ENCODE peak calls at places on chromosome X, in four cellular contexts. A is cardiac fibroblast, Z is choroid plexus epithelial cell, N is psoas muscle. H is an unnamed sample.

GRCh38 chrX:45850197-45850774 is 649.6 kb upstream of the DIPK2B start:
- DNase-seq in A (no peak), Z (peak), N (no peak), H (peak)

GRCh38 chrX:121208563-121208962 is 161.2 kb downstream of the GLUD2 start:
- DNase-seq in A (no peak), Z (no peak), N (no peak), H (no peak)

GRCh38 chrX:33434256-33435092 is 223.1 kb upstream of the DMD start:
- DNase-seq in A (peak), Z (peak), N (no peak), H (peak)

GRCh38 chrX:9207142-9207541 is 173.2 kb upstream of the FAM9B start:
- DNase-seq in A (peak), Z (peak), N (no peak), H (no peak)

GRCh38 chrX:152637649-152638442 is at the start of gene GABRQ:
- DNase-seq in A (peak), Z (peak), N (no peak), H (peak)

GRCh38 chrX:53594354-53594753 is 92.2 kb downstream of the HUWE1 start:
- DNase-seq in A (peak), Z (peak), N (no peak), H (peak)

GRCh38 chrX:70527053-70527452 is 82.4 kb downstream of the DLG3 start:
- DNase-seq in A (no peak), Z (no peak), N (no peak), H (no peak)

GRCh38 chrX:44927398-44927797 is 54.4 kb downstream of the KDM6A start:
- DNase-seq in A (no peak), Z (no peak), N (no peak), H (no peak)

GRCh38 chrX:45401923-45402322 is 201.2 kb upstream of the DIPK2B start:
- DNase-seq in A (no peak), Z (no peak), N (no peak), H (no peak)

GRCh38 chrX:110514498-110514897 is 155.8 kb downstream of the RTL9 start:
- DNase-seq in A (no peak), Z (no peak), N (no peak), H (no peak)

GRCh38 chrX:18886005-18886343 is 97.9 kb downstream of the PHKA2 start:
- DNase-seq in A (no peak), Z (no peak), N (no peak), H (no peak)

GRCh38 chrX:149962859-149963757 is 24.8 kb upstream of the EOLA2 start:
- DNase-seq in A (peak), Z (peak), N (peak), H (peak)

GRCh38 chrX:118564498-118564897 is 68.9 kb downstream of the DOCK11 start:
- DNase-seq in A (no peak), Z (no peak), N (no peak), H (no peak)

GRCh38 chrX:15525664-15526416 is 25.2 kb downstream of the BMX start:
- DNase-seq in A (no peak), Z (no peak), N (no peak), H (no peak)

GRCh38 chrX:41005445-41005992 is 79.7 kb upstream of the USP9X start:
- DNase-seq in A (no peak), Z (no peak), N (no peak), H (no peak)

GRCh38 chrX:41009816-41010187 is 75.4 kb upstream of the USP9X start:
- DNase-seq in A (no peak), Z (no peak), N (no peak), H (no peak)

GRCh38 chrX:41014776-41015175 is 70.5 kb upstream of the USP9X start:
- DNase-seq in A (no peak), Z (no peak), N (no peak), H (no peak)

DNA sequence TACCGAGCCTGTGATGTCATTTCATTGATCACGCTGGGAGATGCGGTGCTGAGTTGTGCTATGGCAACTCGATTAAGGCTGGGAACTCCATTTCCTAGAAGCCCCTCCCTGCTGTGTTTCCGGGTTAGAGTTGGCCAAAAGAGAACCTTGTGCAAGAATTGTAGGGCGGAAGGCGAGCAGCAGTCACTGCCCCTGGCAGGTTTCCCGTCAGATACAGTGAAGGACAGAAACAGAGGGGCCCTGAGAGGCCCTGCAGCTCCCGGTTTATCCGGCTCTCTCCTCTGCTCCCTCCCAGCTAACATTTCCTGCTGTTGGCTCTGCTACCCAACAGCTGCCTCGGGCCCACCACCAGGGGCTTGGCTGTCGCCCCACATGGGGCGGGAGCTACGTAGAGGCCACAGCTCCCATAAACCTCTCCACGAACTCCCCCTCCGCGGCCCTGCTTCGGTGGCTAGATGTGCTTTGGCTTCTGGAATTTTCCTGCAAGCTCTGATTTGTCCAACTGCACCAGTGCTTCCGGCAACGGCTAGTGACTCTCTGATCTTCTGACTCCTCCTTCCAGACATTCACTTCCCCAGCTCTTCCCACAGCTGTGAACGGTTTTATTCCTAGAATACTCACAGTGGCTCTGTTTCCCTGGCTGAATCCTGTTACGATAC is 74.9 kb upstream of the USP9X start:
- DNase-seq in A (peak), Z (peak), N (peak), H (peak)
- H3K4me3 ChIP-seq in A (no peak), Z (peak), N (peak), H (no peak)

GRCh38 chrX:140664939-140665338 is 44.6 kb upstream of the LINC00632 start:
- DNase-seq in A (peak), Z (peak), N (no peak), H (peak)

DNA sequence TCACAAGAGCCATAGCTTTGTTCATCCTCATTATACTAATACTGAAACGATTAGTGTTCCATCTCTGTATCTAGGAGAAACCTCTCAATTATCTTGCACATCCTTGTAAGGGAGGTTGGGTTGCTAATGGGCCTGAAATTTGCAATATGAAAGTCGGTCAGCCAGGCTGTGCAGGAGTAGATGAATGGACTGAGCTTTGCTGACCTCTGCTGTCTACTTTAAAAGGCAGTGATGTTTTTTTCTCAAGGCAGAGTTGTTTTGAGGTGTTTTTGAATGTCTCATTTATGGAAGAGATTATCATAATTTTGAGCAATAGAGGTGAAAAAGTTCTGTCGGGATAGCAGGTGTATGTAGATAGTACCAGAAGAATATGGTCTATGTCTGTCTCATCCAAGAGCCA is 47.9 kb upstream of the LINC00632 start:
- DNase-seq in A (no peak), Z (peak), N (no peak), H (peak)
- TF ChIP-seq CTCF in A (no peak), Z (peak), N (no peak), H (peak)

GRCh38 chrX:154481911-154482601 is 3.0 kb upstream of the LAGE3 start:
- DNase-seq in A (no peak), Z (no peak), N (peak), H (no peak)
- H3K4me3 ChIP-seq in A (no peak), Z (no peak), N (no peak), H (no peak)

GRCh38 chrX:125131146-125131545 is 188.5 kb upstream of the TEX13C start:
- DNase-seq in A (no peak), Z (no peak), N (no peak), H (no peak)
- TF ChIP-seq CTCF in A (no peak), Z (no peak), N (no peak), H (no peak)